ENCODE peak calls at places on chromosomes 3 and 15, in six cellular contexts. D is AG08395; L is fibroblast of the conjunctiva; F is GM13977; P is stimulated activated CD8-positive, alpha-beta memory T cell treated with anti-CD3 and anti-CD28 coated beads, Interleukin-4, amount 100 ng/mL, for 24 hours; H is Daoy. Z is an unnamed sample.

GRCh38 chr15:51193979-51194378 is 99.3 kb upstream of the TNFAIP8L3 start:
- DNase-seq in L (no peak), P (no peak), F (no peak), D (no peak), H (no peak), Z (no peak)

GRCh38 chr3:178088930-178089329 is 447.3 kb upstream of the KCNMB2 start:
- DNase-seq in F (no peak), D (no peak), H (no peak), P (no peak), L (no peak), Z (no peak)

GRCh38 chr3:150409527-150410310 is 1.6 kb downstream of the TSC22D2 start:
- DNase-seq in F (peak; percentile 78), L (peak; percentile 27), H (peak; percentile 81), D (peak; percentile 12), P (peak; percentile 68), Z (no peak)

GRCh38 chr3:69313251-69313650 is 72.6 kb downstream of the FRMD4B start:
- DNase-seq in P (no peak), H (no peak), D (no peak), F (no peak), L (no peak), Z (no peak)

GRCh38 chr15:99708563-99708962 is 24.7 kb downstream of the LYSMD4 start:
- DNase-seq in P (no peak), F (no peak), D (peak; percentile 86), H (peak; percentile 92), L (peak; percentile 80), Z (peak; percentile 65)

GRCh38 chr3:197891-198491 is 1.4 kb downstream of the CHL1 start:
- DNase-seq in P (no peak), L (no peak), D (no peak), H (no peak), F (peak; percentile 60), Z (no peak)

GRCh38 chr3:53765753-53766152 is 80.5 kb downstream of the CHDH start:
- DNase-seq in P (no peak), D (no peak), L (no peak), F (no peak), H (no peak), Z (no peak)

GRCh38 chr15:77446840-77447390 is 26.2 kb downstream of the HMG20A start:
- DNase-seq in H (no peak), D (no peak), P (no peak), L (no peak), F (no peak), Z (no peak)

GRCh38 chr3:73255609-73256029 is 194.2 kb downstream of the EBLN2 start:
- DNase-seq in D (peak; percentile 50), P (no peak), H (peak; percentile 78), L (peak; percentile 10), F (no peak), Z (peak; percentile 78)

GRCh38 chr3:161474691-161475090 is 21.9 kb upstream of the OTOL1 start:
- DNase-seq in P (no peak), H (peak; percentile 1), L (no peak), F (no peak), D (no peak), Z (no peak)

GRCh38 chr3:16401273-16401672 is 112.2 kb downstream of the RFTN1 start:
- DNase-seq in L (no peak), D (no peak), F (no peak), P (no peak), H (no peak), Z (no peak)

GRCh38 chr3:155646128-155646527 is 98.7 kb downstream of the PLCH1 start:
- DNase-seq in D (no peak), H (no peak), L (no peak), F (no peak), P (no peak), Z (no peak)

GRCh38 chr3:110811050-110811449 is 260.6 kb upstream of the NECTIN3 start:
- DNase-seq in P (no peak), D (peak; percentile 7), L (no peak), F (no peak), H (no peak), Z (peak; percentile 55)

GRCh38 chr15:76996526-76997401 is 1.8 kb downstream of the PSTPIP1 start:
- DNase-seq in P (no peak), L (no peak), D (peak; percentile 45), F (no peak), H (peak; percentile 67), Z (no peak)

GRCh38 chr3:25103391-25103790 is 324.7 kb upstream of the RARB start:
- DNase-seq in P (no peak), L (no peak), H (no peak), D (no peak), F (no peak), Z (no peak)

GRCh38 chr15:91116379-91117067 is 16.5 kb downstream of the SV2B start:
- DNase-seq in P (no peak), H (peak; percentile 31), L (no peak), D (no peak), F (peak; percentile 79), Z (peak; percentile 15)

GRCh38 chr3:123750659-123751420 is 133.3 kb downstream of the MYLK start:
- DNase-seq in D (peak; percentile 85), P (no peak), H (peak; percentile 88), F (no peak), L (no peak), Z (peak; percentile 78)

GRCh38 chr3:183807329-183807728 is 18.0 kb downstream of the MAP6D1 start:
- DNase-seq in P (no peak), H (no peak), L (no peak), F (no peak), D (no peak), Z (no peak)

GRCh38 chr15:39360417-39360816 is 220.5 kb upstream of the THBS1 start:
- DNase-seq in L (no peak), H (peak; percentile 28), P (no peak), F (no peak), D (no peak), Z (no peak)

GRCh38 chr3:128681277-128681829 is 30.7 kb upstream of the RPN1 start:
- DNase-seq in F (no peak), H (no peak), P (no peak), L (no peak), D (no peak), Z (no peak)

GRCh38 chr3:161523916-161524315 is 27.3 kb downstream of the OTOL1 start:
- DNase-seq in H (no peak), D (no peak), F (no peak), P (no peak), L (no peak), Z (no peak)

GRCh38 chr3:124174463-124174862 is 182.5 kb upstream of the ROPN1 start:
- DNase-seq in F (no peak), H (peak; percentile 45), L (no peak), D (no peak), P (no peak), Z (no peak)

GRCh38 chr15:57485869-57486268 is 105.8 kb upstream of the MYZAP start:
- DNase-seq in D (peak; percentile 96), P (no peak), H (peak; percentile 93), F (no peak), L (peak; percentile 10), Z (peak; percentile 95)

GRCh38 chr3:95228416-95228815 is 1165.6 kb downstream of the NSUN3 start:
- DNase-seq in L (no peak), D (no peak), H (no peak), P (no peak), F (no peak), Z (no peak)

GRCh38 chr15:76935620-76936019 is 4.1 kb downstream of the RCN2 start:
- DNase-seq in F (peak; percentile 73), L (no peak), H (no peak), P (no peak), D (no peak), Z (no peak)

GRCh38 chr3:175399156-175399840 is 540.2 kb downstream of the NAALADL2 start:
- DNase-seq in H (no peak), D (no peak), P (no peak), L (no peak), F (no peak), Z (no peak)

GRCh38 chr15:96359371-96359771 is 28.9 kb downstream of the NR2F2 start:
- DNase-seq in D (no peak), P (no peak), H (no peak), L (no peak), F (no peak), Z (no peak)

GRCh38 chr3:61565569-61565968 is 4.2 kb downstream of the PTPRG start:
- DNase-seq in F (no peak), P (no peak), H (peak; percentile 25), L (no peak), D (no peak), Z (no peak)

GRCh38 chr3:133408961-133409360 is 9.1 kb downstream of the BFSP2 start:
- DNase-seq in F (no peak), L (no peak), P (no peak), H (peak; percentile 23), D (peak; percentile 69), Z (no peak)

GRCh38 chr3:97235611-97236315 is 421.4 kb downstream of the EPHA6 start:
- DNase-seq in D (no peak), P (no peak), F (no peak), L (no peak), H (no peak), Z (no peak)

GRCh38 chr3:63450023-63450422 is 171.9 kb downstream of the SYNPR start:
- DNase-seq in L (no peak), F (no peak), H (peak; percentile 13), P (no peak), D (no peak), Z (peak; percentile 41)

GRCh38 chr15:68812596-68813548 is 7.8 kb downstream of the ANP32A start:
- DNase-seq in D (peak; percentile 55), F (no peak), H (no peak), L (no peak), P (no peak), Z (no peak)

GRCh38 chr15:38531509-38531908 is 33.1 kb downstream of the RASGRP1 start:
- DNase-seq in L (no peak), D (peak; percentile 53), H (peak; percentile 86), P (no peak), F (no peak), Z (peak; percentile 91)

GRCh38 chr15:27449041-27449440 is 478.1 kb downstream of the GABRG3 start:
- DNase-seq in P (no peak), H (no peak), F (no peak), D (peak; percentile 28), L (no peak), Z (no peak)

GRCh38 chr3:111901617-111902016 is 42.6 kb downstream of the PHLDB2 start:
- DNase-seq in H (no peak), L (no peak), F (no peak), D (no peak), P (no peak), Z (no peak)

GRCh38 chr15:38564557-38565286 is at the start of gene RASGRP1:
- DNase-seq in H (peak; percentile 71), F (peak; percentile 86), P (peak; percentile 76), L (no peak), D (peak; percentile 49), Z (no peak)

GRCh38 chr3:55491296-55491816 is 4.2 kb upstream of the WNT5A start:
- DNase-seq in L (no peak), P (no peak), F (no peak), H (peak; percentile 77), D (peak; percentile 56), Z (peak; percentile 84)

GRCh38 chr15:80662129-80662528 is 33.0 kb upstream of the ABHD17C start:
- DNase-seq in L (no peak), P (no peak), H (no peak), D (no peak), F (no peak), Z (no peak)

GRCh38 chr3:163548005-163548404 is 1530.3 kb downstream of the SI start:
- DNase-seq in F (no peak), H (no peak), P (no peak), D (no peak), L (no peak), Z (no peak)

GRCh38 chr15:90159213-90159612 is 41.9 kb upstream of the SEMA4B start:
- DNase-seq in P (no peak), F (no peak), D (no peak), H (no peak), L (no peak), Z (no peak)

Z was measured in retinal pigment epithelial cell.